ENCODE peak calls at places on chromosome X, in six cellular contexts. C is endodermal cell, J is cardiac muscle cell, D is MM.1S, H is Peyer's patch, U is heart right ventricle. G is an unnamed sample.

GRCh38 chrX:124209792-124210576 is 122.5 kb upstream of the TEX13D start:
- DNase-seq in H (no peak), C (no peak), D (no peak), U (no peak), J (no peak), G (no peak)

GRCh38 chrX:16924631-16925239 is 21.7 kb upstream of the REPS2 start:
- DNase-seq in U (no peak), J (no peak), H (no peak), D (no peak), C (no peak), G (no peak)

GRCh38 chrX:150692837-150693781 is at the start of gene MTMR1:
- DNase-seq in U (peak; percentile 42), H (peak; percentile 53), C (peak; percentile 60), J (peak; percentile 55), D (peak; percentile 25), G (no peak)

GRCh38 chrX:135688137-135688536 is 25.3 kb upstream of the CT45A1 start:
- DNase-seq in U (no peak), C (peak; percentile 74), D (no peak), H (no peak), J (peak; percentile 0), G (no peak)

GRCh38 chrX:9530848-9531274 is 66.0 kb downstream of the TBL1X start:
- DNase-seq in D (no peak), C (peak; percentile 90), U (peak; percentile 63), J (peak; percentile 94), H (peak; percentile 69), G (peak; percentile 65)

GRCh38 chrX:77693594-77693993 is 92.4 kb downstream of the ATRX start:
- DNase-seq in U (no peak), J (no peak), D (peak; percentile 64), C (no peak), H (no peak), G (no peak)

GRCh38 chrX:150587585-150588503 is 19.4 kb downstream of the MTM1 start:
- DNase-seq in J (no peak), C (peak; percentile 67), U (no peak), H (peak; percentile 44), D (no peak), G (peak; percentile 22)

GRCh38 chrX:72051589-72051988 is 80.1 kb downstream of the RTL5 start:
- DNase-seq in J (no peak), U (no peak), C (peak; percentile 12), H (no peak), D (no peak), G (no peak)

GRCh38 chrX:40249582-40249981 is 151.8 kb upstream of the BCOR start:
- DNase-seq in C (no peak), D (no peak), H (no peak), J (no peak), U (no peak), G (no peak)

GRCh38 chrX:11363069-11363594 is 69.9 kb downstream of the AMELX start:
- DNase-seq in J (no peak), U (no peak), D (peak; percentile 94), C (no peak), H (peak; percentile 45), G (no peak)

GRCh38 chrX:91434351-91435168 is at the start of gene PABPC5:
- DNase-seq in U (peak; percentile 78), C (peak; percentile 95), D (no peak), J (peak; percentile 92), H (peak; percentile 23), G (peak; percentile 91)

GRCh38 chrX:38061335-38061734 is 55.0 kb downstream of the SYTL5 start:
- DNase-seq in U (no peak), H (no peak), J (no peak), D (no peak), C (no peak), G (no peak)

GRCh38 chrX:30748337-30748960 is 95.2 kb downstream of the GK start:
- DNase-seq in H (no peak), D (no peak), J (no peak), C (no peak), U (no peak), G (no peak)

GRCh38 chrX:23845316-23845932 is 62.3 kb downstream of the APOO start:
- DNase-seq in U (no peak), H (no peak), J (no peak), D (no peak), C (no peak), G (no peak)

GRCh38 chrX:649166-649565 is 18.6 kb downstream of the SHOX start:
- DNase-seq in C (no peak), U (no peak), H (no peak), D (no peak), J (no peak), G (no peak)

GRCh38 chrX:26762253-26762652 is 546.3 kb downstream of the MAGEB5 start:
- DNase-seq in U (no peak), H (no peak), J (no peak), D (no peak), C (no peak), G (no peak)

GRCh38 chrX:118536687-118537461 is 41.3 kb downstream of the DOCK11 start:
- DNase-seq in D (peak; percentile 68), U (no peak), H (peak; percentile 43), J (peak; percentile 28), C (peak; percentile 51), G (no peak)

GRCh38 chrX:6052111-6052745 is 176.4 kb downstream of the NLGN4X start:
- DNase-seq in H (no peak), J (no peak), U (no peak), C (no peak), D (no peak), G (no peak)

GRCh38 chrX:103061486-103061885 is 2.5 kb downstream of the BEX1 start:
- DNase-seq in D (no peak), H (no peak), C (no peak), J (no peak), U (no peak), G (no peak)

GRCh38 chrX:134929813-134930212 is 61.0 kb upstream of the SMIM10 start:
- DNase-seq in C (no peak), J (no peak), H (no peak), D (no peak), U (no peak), G (no peak)

GRCh38 chrX:36436286-36436860 is 516.8 kb downstream of the CFAP47 start:
- DNase-seq in J (no peak), H (no peak), U (no peak), D (no peak), C (no peak), G (no peak)

GRCh38 chrX:137194164-137194563 is 160.4 kb upstream of the GPR101 start:
- DNase-seq in D (peak; percentile 36), C (peak; percentile 85), U (no peak), J (peak; percentile 49), H (no peak), G (no peak)

GRCh38 chrX:138710311-138710791 is 1.2 kb downstream of the FGF13 start:
- DNase-seq in U (no peak), J (peak; percentile 47), D (no peak), H (no peak), C (peak; percentile 57), G (no peak)

GRCh38 chrX:151227637-151228036 is 51.3 kb downstream of the GPR50 start:
- DNase-seq in D (no peak), C (peak; percentile 61), U (no peak), H (no peak), J (no peak), G (no peak)

GRCh38 chrX:74242050-74242449 is 61.9 kb upstream of the ZCCHC13 start:
- DNase-seq in H (no peak), U (no peak), J (no peak), C (no peak), D (no peak), G (no peak)

GRCh38 chrX:154411981-154412340 is 622 bp downstream of the TAFAZZIN start:
- DNase-seq in D (peak; percentile 34), U (peak; percentile 53), J (peak; percentile 71), H (peak; percentile 79), C (peak; percentile 87), G (peak; percentile 76)

GRCh38 chrX:2784026-2784425 is 32.2 kb downstream of the XG start:
- DNase-seq in U (no peak), D (no peak), J (no peak), C (no peak), H (no peak), G (peak; percentile 46)

GRCh38 chrX:136162827-136163427 is 15.6 kb downstream of the FHL1 start:
- DNase-seq in U (peak; percentile 55), H (no peak), D (peak; percentile 74), C (peak; percentile 85), J (peak; percentile 23), G (peak; percentile 73)

GRCh38 chrX:134478374-134478773 is 18.4 kb downstream of the HPRT1 start:
- DNase-seq in U (no peak), C (no peak), H (no peak), J (no peak), D (no peak), G (no peak)

GRCh38 chrX:106791495-106791894 is 11.0 kb upstream of the TBC1D8B start:
- DNase-seq in D (peak; percentile 21), H (no peak), J (peak; percentile 6), U (no peak), C (no peak), G (no peak)
- TF ChIP-seq CTCF in D (peak; percentile 36), H (no peak), J (peak; percentile 27), U (peak; percentile 18), C (peak; percentile 64), G (no peak)

GRCh38 chrX:98605941-98606340 is 1722.2 kb downstream of the RPA4 start:
- DNase-seq in H (no peak), D (no peak), J (no peak), C (no peak), U (no peak), G (no peak)

GRCh38 chrX:98607739-98608138 is 1724.0 kb downstream of the RPA4 start:
- DNase-seq in D (no peak), C (peak; percentile 59), J (no peak), H (no peak), U (no peak), G (no peak)
- H3K27ac ChIP-seq in D (no peak overlapping the region), C (no peak overlapping the region), J (no peak overlapping the region), H (no peak overlapping the region), U (no peak overlapping the region), G (no peak overlapping the region)

GRCh38 chrX:68789966-68790365 is 38.9 kb upstream of the EFNB1 start:
- DNase-seq in D (no peak), H (no peak), C (no peak), J (no peak), U (no peak), G (no peak)

GRCh38 chrX:68792083-68792482 is 36.7 kb upstream of the EFNB1 start:
- DNase-seq in H (no peak), J (no peak), C (no peak), U (no peak), D (no peak), G (no peak)

GRCh38 chrX:68795741-68796140 is 33.1 kb upstream of the EFNB1 start:
- DNase-seq in U (no peak), C (no peak), H (no peak), J (peak; percentile 12), D (no peak), G (no peak)

GRCh38 chrX:68794486-68794885 is 34.3 kb upstream of the EFNB1 start:
- DNase-seq in C (no peak), U (no peak), D (no peak), J (no peak), H (no peak), G (no peak)
- H3K9me3 ChIP-seq in C (no peaks in the 10 kb centered on the region), U (peaks cover 4% of the 10 kb centered on the region), D (no peaks in the 10 kb centered on the region), J (no peaks in the 10 kb centered on the region), H (no peaks in the 10 kb centered on the region), G (peaks cover 6% of the 10 kb centered on the region)

DNA sequence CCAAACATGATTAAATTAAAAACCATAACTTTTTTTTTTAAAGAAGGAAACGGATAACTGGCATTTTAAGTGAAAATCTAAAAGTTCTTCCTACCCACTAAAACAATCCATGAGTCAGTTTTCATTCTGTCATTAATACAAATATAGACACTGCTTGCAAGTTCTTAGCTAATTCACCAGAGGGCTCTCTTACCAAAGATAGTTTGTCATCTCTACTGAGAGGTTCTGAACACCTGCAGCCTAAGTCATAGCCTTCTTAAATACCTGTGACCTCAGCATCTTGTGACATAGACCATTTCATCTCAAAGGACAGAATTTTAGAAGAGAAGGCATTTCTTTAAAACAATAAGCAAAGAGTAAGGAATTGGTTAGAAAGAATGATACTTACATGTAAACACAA is 65.3 kb upstream of the FAM120C start:
- DNase-seq in C (no peak), U (no peak), D (peak; percentile 58), H (no peak), J (peak; percentile 4), G (no peak)
- TF ChIP-seq CTCF in C (peak; percentile 47), U (peak; percentile 22), D (peak; percentile 44), H (no peak), J (peak; percentile 35), G (no peak)